ENCODE peak calls at places on chromosomes 6 and 20, in four cellular contexts. D is body of pancreas, G is adrenal gland, W is cardiac muscle cell. F is an unnamed sample.

GRCh38 chr20:57526067-57526884 is 1.3 kb upstream of the CTCFL start:
- DNase-seq in D (no peak), G (no peak), W (no peak), F (peak; percentile 56)

GRCh38 chr6:93787841-93788240 is 368.5 kb upstream of the EPHA7 start:
- DNase-seq in D (no peak), G (no peak), W (no peak), F (no peak)

GRCh38 chr6:154805288-154805911 is 72.2 kb downstream of the SCAF8 start:
- DNase-seq in D (no peak), G (no peak), W (peak; percentile 23), F (no peak)

GRCh38 chr6:123380257-123380656 is 256.5 kb downstream of the TRDN start:
- DNase-seq in D (no peak), G (no peak), W (peak; percentile 67), F (no peak)

GRCh38 chr6:11241793-11242201 is 9.3 kb upstream of the NEDD9 start:
- DNase-seq in D (peak; percentile 85), G (peak; percentile 39), W (peak; percentile 78), F (peak; percentile 92)

GRCh38 chr20:7728373-7728772 is 211.9 kb downstream of the HAO1 start:
- DNase-seq in D (no peak), G (no peak), W (no peak), F (no peak)

GRCh38 chr6:166494757-166495486 is 91.6 kb downstream of the RAMACL start:
- DNase-seq in D (no peak), G (no peak), W (no peak), F (no peak)

GRCh38 chr6:13776602-13777001 is 37.8 kb downstream of the MCUR1 start:
- DNase-seq in D (no peak), G (no peak), W (no peak), F (no peak)

GRCh38 chr6:165662671-165663282 is at the start of gene PDE10A:
- DNase-seq in D (no peak), G (peak; percentile 39), W (peak; percentile 72), F (peak; percentile 88)

GRCh38 chr20:3781153-3781910 is at the start of gene SPEF1:
- DNase-seq in D (peak; percentile 92), G (peak; percentile 88), W (peak; percentile 92), F (peak; percentile 88)

GRCh38 chr6:69026243-69026642 is 391.2 kb downstream of the ADGRB3 start:
- DNase-seq in D (no peak), G (no peak), W (no peak), F (no peak)

GRCh38 chr6:73675466-73676098 is 20.4 kb upstream of the CD109 start:
- DNase-seq in D (peak; percentile 81), G (peak; percentile 74), W (peak; percentile 85), F (no peak)

GRCh38 chr6:118808794-118809668 is 84.9 kb upstream of the ASF1A start:
- DNase-seq in D (peak; percentile 10), G (no peak), W (no peak), F (no peak)

GRCh38 chr20:2470051-2470431 is 548 bp downstream of the SNRPB start:
- DNase-seq in D (peak; percentile 48), G (peak; percentile 52), W (peak; percentile 56), F (no peak)

GRCh38 chr20:15637971-15638754 is 935.1 kb downstream of the KIF16B start:
- DNase-seq in D (no peak), G (no peak), W (peak; percentile 5), F (no peak)

GRCh38 chr6:124755321-124755720 is 206.9 kb upstream of the RNF217 start:
- DNase-seq in D (no peak), G (no peak), W (no peak), F (no peak)

GRCh38 chr6:31897612-31898199 is at the start of gene EHMT2:
- DNase-seq in D (peak; percentile 85), G (peak; percentile 80), W (peak; percentile 90), F (peak; percentile 83)

GRCh38 chr20:3330046-3330741 is 77.3 kb downstream of the DNAAF9 start:
- DNase-seq in D (no peak), G (no peak), W (no peak), F (no peak)

GRCh38 chr6:34484899-34485298 is 19.0 kb downstream of the PACSIN1 start:
- DNase-seq in D (no peak), G (no peak), W (no peak), F (no peak)

GRCh38 chr6:8194499-8194898 is 92.2 kb upstream of the EEF1E1 start:
- DNase-seq in D (no peak), G (no peak), W (no peak), F (no peak)

GRCh38 chr20:32538526-32538918 is 46.6 kb downstream of the NOL4L start:
- DNase-seq in D (no peak), G (no peak), W (peak; percentile 58), F (peak; percentile 64)

GRCh38 chr20:35014537-35014936 is 58.9 kb downstream of the MYH7B start:
- DNase-seq in D (no peak), G (no peak), W (no peak), F (no peak)

GRCh38 chr20:56788671-56789610 is 159.8 kb downstream of the TFAP2C start:
- DNase-seq in D (no peak), G (no peak), W (no peak), F (no peak)

GRCh38 chr6:41731561-41732086 is 3.8 kb downstream of the TFEB start:
- DNase-seq in D (no peak), G (peak; percentile 7), W (no peak), F (no peak)

GRCh38 chr6:109002100-109002697 is 92.4 kb downstream of the SESN1 start:
- DNase-seq in D (peak; percentile 63), G (no peak), W (no peak), F (no peak)

GRCh38 chr6:55696041-55696440 is 117.0 kb upstream of the HMGCLL1 start:
- DNase-seq in D (no peak), G (no peak), W (no peak), F (no peak)

GRCh38 chr6:55819811-55820210 is 55.6 kb downstream of the BMP5 start:
- DNase-seq in D (no peak), G (no peak), W (no peak), F (no peak)

GRCh38 chr20:43767686-43768474 is 41.1 kb upstream of the GTSF1L start:
- DNase-seq in D (no peak), G (no peak), W (no peak), F (no peak)

GRCh38 chr6:77425216-77425615 is 38.1 kb downstream of the HTR1B start:
- DNase-seq in D (no peak), G (no peak), W (no peak), F (no peak)

GRCh38 chr20:62907377-62908317 is 18.7 kb downstream of the DIDO1 start:
- DNase-seq in D (no peak), G (no peak), W (peak; percentile 30), F (no peak)

GRCh38 chr6:70954750-70955149 is 2.1 kb downstream of the B3GAT2 start:
- DNase-seq in D (no peak), G (no peak), W (no peak), F (no peak)

GRCh38 chr20:18031050-18031449 is 26.7 kb downstream of the OVOL2 start:
- DNase-seq in D (no peak), G (no peak), W (no peak), F (no peak)

GRCh38 chr6:16683524-16684194 is 77.6 kb downstream of the ATXN1 start:
- DNase-seq in D (peak; percentile 60), G (peak; percentile 90), W (no peak), F (peak; percentile 45)

GRCh38 chr6:53465732-53466131 is 79.2 kb downstream of the GCLC start:
- DNase-seq in D (peak; percentile 34), G (no peak), W (no peak), F (no peak)

GRCh38 chr6:112957526-112957916 is 610.4 kb downstream of the RFPL4B start:
- DNase-seq in D (no peak), G (no peak), W (no peak), F (no peak)

GRCh38 chr6:125871365-125871764 is 80.6 kb downstream of the NCOA7 start:
- DNase-seq in D (no peak), G (no peak), W (no peak), F (no peak)

GRCh38 chr20:51497542-51498467 is 44.7 kb downstream of the NFATC2 start:
- DNase-seq in D (peak; percentile 26), G (peak; percentile 63), W (no peak), F (peak; percentile 45)

GRCh38 chr6:83431545-83432165 is 804 bp upstream of the ME1 start:
- DNase-seq in D (peak; percentile 31), G (peak; percentile 57), W (no peak), F (peak; percentile 52)

GRCh38 chr6:168495133-168495532 is 54.1 kb downstream of the SMOC2 start:
- DNase-seq in D (no peak), G (no peak), W (no peak), F (no peak)

GRCh38 chr6:141151710-141152417 is 980.9 kb upstream of the GJE1 start:
- DNase-seq in D (no peak), G (no peak), W (no peak), F (no peak)
- H3K27ac ChIP-seq in D (no peak overlapping the region), G (no peak overlapping the region), W (no peak overlapping the region), F (no peak overlapping the region)

GRCh38 chr20:21529863-21530262 is 16.0 kb upstream of the NKX2-2 start:
- DNase-seq in D (no peak), G (no peak), W (no peak), F (no peak)
- H3K27me3 ChIP-seq in D (no peaks in the 10 kb centered on the region), G (no peaks in the 10 kb centered on the region), W (peaks cover 84% of the 10 kb centered on the region), F (peaks cover 2% of the 10 kb centered on the region)

GRCh38 chr6:44227138-44227770 is 3.9 kb downstream of the SLC29A1 start:
- DNase-seq in D (no peak), G (no peak), W (no peak), F (peak; percentile 65)

GRCh38 chr6:44228031-44228430 is 4.6 kb downstream of the SLC29A1 start:
- DNase-seq in D (no peak), G (no peak), W (no peak), F (no peak)

GRCh38 chr6:44224978-44225330 is 1.6 kb downstream of the SLC29A1 start:
- DNase-seq in D (no peak), G (no peak), W (no peak), F (peak; percentile 1)

GRCh38 chr6:44225579-44226325 is 2.4 kb downstream of the SLC29A1 start:
- DNase-seq in D (no peak), G (no peak), W (no peak), F (peak; percentile 44)

GRCh38 chr6:44226368-44227137 is 3.2 kb downstream of the SLC29A1 start:
- DNase-seq in D (no peak), G (peak; percentile 67), W (peak; percentile 54), F (peak; percentile 79)
- H3K27ac ChIP-seq in D (no peak overlapping the region), G (peak overlapping the region; percentile 88), W (peak overlapping the region; percentile 85), F (peak overlapping the region; percentile 91)

GRCh38 chr20:59495894-59496510 is 108.3 kb upstream of the PHACTR3 start:
- DNase-seq in D (peak; percentile 69), G (peak; percentile 74), W (peak; percentile 80), F (peak; percentile 86)
- H3K27me3 ChIP-seq in D (no peaks in the 10 kb centered on the region), G (peaks cover 10% of the 10 kb centered on the region), W (peaks cover 2% of the 10 kb centered on the region), F (no peaks in the 10 kb centered on the region)